ENCODE peak calls at places on chromosomes 7 and 10, in ten cellular contexts. One of them, this sample, is unnamed.

GRCh38 chr10:122555431-122555830 is 5.1 kb upstream of the DMBT1 start:
- DNase-seq in prostate gland: no peak
- DNase-seq in ovary: no peak
- DNase-seq in cardiac muscle cell: no peak
- DNase-seq in AG04450: no peak
- DNase-seq in IMR-90: no peak
- DNase-seq in fibroblast of lung: no peak
- DNase-seq in AG09309: no peak
- DNase-seq in fibroblast of pulmonary artery: no peak
- DNase-seq in cardiac fibroblast: no peak
- DNase-seq in this sample: no peak

GRCh38 chr7:138943061-138943460 is 38.1 kb downstream of the KIAA1549 start:
- DNase-seq in prostate gland: no peak
- DNase-seq in ovary: no peak
- DNase-seq in cardiac muscle cell: no peak
- DNase-seq in AG04450: no peak
- DNase-seq in IMR-90: no peak
- DNase-seq in fibroblast of lung: no peak
- DNase-seq in AG09309: no peak
- DNase-seq in fibroblast of pulmonary artery: no peak
- DNase-seq in cardiac fibroblast: no peak
- DNase-seq in this sample: no peak

GRCh38 chr10:78746178-78746763 is 322.5 kb upstream of the ZMIZ1 start:
- DNase-seq in prostate gland: no peak
- DNase-seq in ovary: no peak
- DNase-seq in cardiac muscle cell: no peak
- DNase-seq in AG04450: no peak
- DNase-seq in IMR-90: no peak
- DNase-seq in fibroblast of lung: no peak
- DNase-seq in AG09309: no peak
- DNase-seq in fibroblast of pulmonary artery: no peak
- DNase-seq in cardiac fibroblast: no peak
- DNase-seq in this sample: no peak

GRCh38 chr7:119514326-119514725 is 758.6 kb upstream of the KCND2 start:
- DNase-seq in prostate gland: no peak
- DNase-seq in ovary: no peak
- DNase-seq in cardiac muscle cell: no peak
- DNase-seq in AG04450: no peak
- DNase-seq in IMR-90: no peak
- DNase-seq in fibroblast of lung: no peak
- DNase-seq in AG09309: no peak
- DNase-seq in fibroblast of pulmonary artery: peak; percentile 11
- DNase-seq in cardiac fibroblast: no peak
- DNase-seq in this sample: no peak

GRCh38 chr7:151673216-151673615 is 153.5 kb upstream of the RHEB start:
- DNase-seq in prostate gland: no peak
- DNase-seq in ovary: no peak
- DNase-seq in cardiac muscle cell: no peak
- DNase-seq in AG04450: no peak
- DNase-seq in IMR-90: no peak
- DNase-seq in fibroblast of lung: no peak
- DNase-seq in AG09309: no peak
- DNase-seq in fibroblast of pulmonary artery: no peak
- DNase-seq in cardiac fibroblast: no peak
- DNase-seq in this sample: no peak

GRCh38 chr10:43238462-43238861 is 28.4 kb downstream of the RASGEF1A start:
- DNase-seq in prostate gland: no peak
- DNase-seq in ovary: no peak
- DNase-seq in cardiac muscle cell: no peak
- DNase-seq in AG04450: no peak
- DNase-seq in IMR-90: no peak
- DNase-seq in fibroblast of lung: no peak
- DNase-seq in AG09309: no peak
- DNase-seq in fibroblast of pulmonary artery: no peak
- DNase-seq in cardiac fibroblast: no peak
- DNase-seq in this sample: no peak

GRCh38 chr7:124257638-124258308 is 224.9 kb upstream of the TMEM229A start:
- DNase-seq in prostate gland: no peak
- DNase-seq in ovary: no peak
- DNase-seq in cardiac muscle cell: no peak
- DNase-seq in AG04450: no peak
- DNase-seq in IMR-90: peak; percentile 37
- DNase-seq in fibroblast of lung: no peak
- DNase-seq in AG09309: no peak
- DNase-seq in fibroblast of pulmonary artery: no peak
- DNase-seq in cardiac fibroblast: no peak
- DNase-seq in this sample: no peak

GRCh38 chr10:126783806-126784205 is 113.3 kb upstream of the C10orf90 start:
- DNase-seq in prostate gland: no peak
- DNase-seq in ovary: no peak
- DNase-seq in cardiac muscle cell: no peak
- DNase-seq in AG04450: no peak
- DNase-seq in IMR-90: no peak
- DNase-seq in fibroblast of lung: peak; percentile 3
- DNase-seq in AG09309: no peak
- DNase-seq in fibroblast of pulmonary artery: no peak
- DNase-seq in cardiac fibroblast: no peak
- DNase-seq in this sample: no peak

GRCh38 chr10:132185601-132186487 is 904 bp upstream of the DPYSL4 start:
- DNase-seq in prostate gland: peak; percentile 44
- DNase-seq in ovary: peak; percentile 70
- DNase-seq in cardiac muscle cell: peak; percentile 49
- DNase-seq in AG04450: no peak
- DNase-seq in IMR-90: peak; percentile 12
- DNase-seq in fibroblast of lung: peak; percentile 20
- DNase-seq in AG09309: no peak
- DNase-seq in fibroblast of pulmonary artery: peak; percentile 40
- DNase-seq in cardiac fibroblast: peak; percentile 32
- DNase-seq in this sample: no peak

GRCh38 chr7:53121374-53121773 is 85.9 kb downstream of the POM121L12 start:
- DNase-seq in prostate gland: no peak
- DNase-seq in ovary: no peak
- DNase-seq in cardiac muscle cell: no peak
- DNase-seq in AG04450: no peak
- DNase-seq in IMR-90: no peak
- DNase-seq in fibroblast of lung: peak; percentile 7
- DNase-seq in AG09309: no peak
- DNase-seq in fibroblast of pulmonary artery: no peak
- DNase-seq in cardiac fibroblast: no peak
- DNase-seq in this sample: no peak

DNA sequence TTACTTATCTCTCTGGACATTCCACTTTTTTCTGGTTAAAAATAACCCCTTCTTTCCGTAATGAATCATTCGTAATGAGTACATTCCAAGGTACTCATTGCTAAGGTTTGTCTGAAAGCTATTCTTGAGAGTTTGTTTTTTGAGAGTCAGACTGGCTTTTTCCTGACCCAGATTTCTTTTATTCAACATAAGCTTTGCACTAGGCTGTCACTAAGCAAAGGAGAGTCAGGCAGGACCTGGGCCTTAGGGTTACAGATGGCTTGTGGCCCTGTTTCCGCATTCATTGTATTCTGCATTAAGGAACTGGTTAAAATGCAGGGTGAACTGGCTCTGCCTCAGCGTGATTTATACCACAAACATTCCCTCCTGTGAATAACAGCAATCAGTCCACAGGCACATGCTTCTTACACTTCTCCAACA is 84.1 kb downstream of the POM121L12 start:
- DNase-seq in prostate gland: no peak
- DNase-seq in ovary: no peak
- DNase-seq in cardiac muscle cell: no peak
- DNase-seq in AG04450: no peak
- DNase-seq in IMR-90: no peak
- DNase-seq in fibroblast of lung: peak; percentile 75
- DNase-seq in AG09309: no peak
- DNase-seq in fibroblast of pulmonary artery: peak; percentile 0
- DNase-seq in cardiac fibroblast: no peak
- DNase-seq in this sample: no peak
- H3K4me3 ChIP-seq in prostate gland: no peak overlapping the region
- H3K4me3 ChIP-seq in ovary: no peak overlapping the region
- H3K4me3 ChIP-seq in cardiac muscle cell: no peak overlapping the region
- H3K4me3 ChIP-seq in AG04450: no peak overlapping the region
- H3K4me3 ChIP-seq in IMR-90: no peak overlapping the region
- H3K4me3 ChIP-seq in fibroblast of lung: no peak overlapping the region
- H3K4me3 ChIP-seq in AG09309: no peak overlapping the region
- H3K4me3 ChIP-seq in fibroblast of pulmonary artery: no peak overlapping the region
- H3K4me3 ChIP-seq in cardiac fibroblast: no peak overlapping the region
- H3K4me3 ChIP-seq in this sample: no peak overlapping the region

DNA sequence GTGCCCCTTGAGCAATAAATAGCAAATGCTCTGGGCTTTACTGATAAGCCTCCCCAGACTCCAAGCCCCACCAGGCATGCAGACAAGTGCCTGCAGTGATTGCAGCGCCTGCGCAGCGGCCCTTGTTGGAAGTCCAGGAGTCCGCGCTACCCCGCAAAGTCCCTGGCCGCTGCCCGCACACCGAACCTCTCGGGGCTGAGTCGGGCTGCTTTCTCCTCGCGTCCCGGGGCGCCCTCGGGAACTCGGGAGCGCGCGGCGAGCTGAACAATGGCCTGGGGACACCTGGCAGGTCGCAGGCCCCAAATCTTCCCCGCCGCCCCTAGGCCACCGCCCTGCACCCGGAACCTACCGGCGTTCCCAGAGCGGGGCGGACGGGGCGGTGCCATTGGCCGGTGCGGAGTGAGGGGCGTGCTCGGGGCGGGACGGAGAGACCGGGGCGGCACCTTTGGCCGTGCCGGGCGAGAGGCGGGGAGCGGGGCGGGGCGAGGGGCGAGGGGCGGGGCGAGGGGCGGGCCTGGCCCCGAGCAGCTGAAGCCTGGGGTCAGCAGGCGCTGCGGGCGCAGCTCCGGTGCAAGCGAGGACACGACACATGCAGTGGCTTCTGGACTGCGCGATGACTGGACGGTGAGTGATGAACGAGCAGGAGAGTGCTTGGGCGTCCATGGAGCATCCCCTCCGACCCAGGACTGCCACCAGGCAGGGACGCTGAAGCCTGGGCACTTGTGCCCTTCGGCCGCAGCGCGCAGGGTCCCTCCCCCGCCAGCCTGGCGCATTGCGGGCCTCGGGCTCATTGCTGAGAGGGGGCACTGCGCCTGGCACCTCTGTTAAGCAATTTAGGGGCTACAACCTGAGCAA is at the start of gene RASSF4:
- DNase-seq in prostate gland: peak; percentile 89
- DNase-seq in ovary: peak; percentile 94
- DNase-seq in cardiac muscle cell: peak; percentile 87
- DNase-seq in AG04450: peak; percentile 34
- DNase-seq in IMR-90: peak; percentile 74
- DNase-seq in fibroblast of lung: peak; percentile 81
- DNase-seq in AG09309: no peak
- DNase-seq in fibroblast of pulmonary artery: peak; percentile 77
- DNase-seq in cardiac fibroblast: peak; percentile 83
- DNase-seq in this sample: peak; percentile 90
- TF ChIP-seq CTCF in prostate gland: no peak
- TF ChIP-seq CTCF in ovary: no peak
- TF ChIP-seq CTCF in cardiac muscle cell: no peak
- TF ChIP-seq CTCF in AG04450: no peak
- TF ChIP-seq CTCF in IMR-90: no peak
- TF ChIP-seq CTCF in fibroblast of lung: no peak
- TF ChIP-seq CTCF in AG09309: no peak
- TF ChIP-seq CTCF in fibroblast of pulmonary artery: no peak
- TF ChIP-seq CTCF in cardiac fibroblast: no peak
- TF ChIP-seq CTCF in this sample: no peak

GRCh38 chr7:114856625-114857024 is 65.3 kb upstream of the MDFIC start:
- DNase-seq in prostate gland: no peak
- DNase-seq in ovary: no peak
- DNase-seq in cardiac muscle cell: peak; percentile 25
- DNase-seq in AG04450: no peak
- DNase-seq in IMR-90: peak; percentile 10
- DNase-seq in fibroblast of lung: no peak
- DNase-seq in AG09309: no peak
- DNase-seq in fibroblast of pulmonary artery: peak; percentile 35
- DNase-seq in cardiac fibroblast: peak; percentile 24
- DNase-seq in this sample: no peak
- H3K4me3 ChIP-seq in prostate gland: no peak overlapping the region
- H3K4me3 ChIP-seq in ovary: no peak overlapping the region
- H3K4me3 ChIP-seq in cardiac muscle cell: no peak overlapping the region
- H3K4me3 ChIP-seq in AG04450: no peak overlapping the region
- H3K4me3 ChIP-seq in IMR-90: no peak overlapping the region
- H3K4me3 ChIP-seq in fibroblast of lung: no peak overlapping the region
- H3K4me3 ChIP-seq in AG09309: no peak overlapping the region
- H3K4me3 ChIP-seq in fibroblast of pulmonary artery: no peak overlapping the region
- H3K4me3 ChIP-seq in cardiac fibroblast: no peak overlapping the region
- H3K4me3 ChIP-seq in this sample: no peak overlapping the region

GRCh38 chr7:137728426-137728825 is 118.3 kb downstream of the DGKI start:
- DNase-seq in prostate gland: no peak
- DNase-seq in ovary: no peak
- DNase-seq in cardiac muscle cell: no peak
- DNase-seq in AG04450: no peak
- DNase-seq in IMR-90: no peak
- DNase-seq in fibroblast of lung: no peak
- DNase-seq in AG09309: no peak
- DNase-seq in fibroblast of pulmonary artery: no peak
- DNase-seq in cardiac fibroblast: no peak
- DNase-seq in this sample: no peak
- TF ChIP-seq CTCF in prostate gland: no peak
- TF ChIP-seq CTCF in ovary: no peak
- TF ChIP-seq CTCF in cardiac muscle cell: no peak
- TF ChIP-seq CTCF in AG04450: no peak
- TF ChIP-seq CTCF in IMR-90: no peak
- TF ChIP-seq CTCF in fibroblast of lung: no peak
- TF ChIP-seq CTCF in AG09309: no peak
- TF ChIP-seq CTCF in fibroblast of pulmonary artery: no peak
- TF ChIP-seq CTCF in cardiac fibroblast: no peak
- TF ChIP-seq CTCF in this sample: no peak

GRCh38 chr7:148856035-148856881 is 27.8 kb downstream of the EZH2 start:
- DNase-seq in prostate gland: peak; percentile 14
- DNase-seq in ovary: no peak
- DNase-seq in cardiac muscle cell: peak; percentile 45
- DNase-seq in AG04450: no peak
- DNase-seq in IMR-90: peak; percentile 28
- DNase-seq in fibroblast of lung: no peak
- DNase-seq in AG09309: no peak
- DNase-seq in fibroblast of pulmonary artery: peak; percentile 47
- DNase-seq in cardiac fibroblast: peak; percentile 46
- DNase-seq in this sample: no peak
- H3K4me3 ChIP-seq in prostate gland: no peak overlapping the region
- H3K4me3 ChIP-seq in ovary: no peak overlapping the region
- H3K4me3 ChIP-seq in cardiac muscle cell: no peak overlapping the region
- H3K4me3 ChIP-seq in AG04450: peak overlapping the region; percentile 23
- H3K4me3 ChIP-seq in IMR-90: no peak overlapping the region
- H3K4me3 ChIP-seq in fibroblast of lung: no peak overlapping the region
- H3K4me3 ChIP-seq in AG09309: peak overlapping the region; percentile 57
- H3K4me3 ChIP-seq in fibroblast of pulmonary artery: peak overlapping the region; percentile 6
- H3K4me3 ChIP-seq in cardiac fibroblast: peak overlapping the region; percentile 37
- H3K4me3 ChIP-seq in this sample: no peak overlapping the region

GRCh38 chr10:26728957-26729356 is 31.5 kb downstream of the PDSS1 start:
- DNase-seq in prostate gland: no peak
- DNase-seq in ovary: no peak
- DNase-seq in cardiac muscle cell: no peak
- DNase-seq in AG04450: no peak
- DNase-seq in IMR-90: no peak
- DNase-seq in fibroblast of lung: no peak
- DNase-seq in AG09309: no peak
- DNase-seq in fibroblast of pulmonary artery: no peak
- DNase-seq in cardiac fibroblast: no peak
- DNase-seq in this sample: no peak
- TF ChIP-seq CTCF in prostate gland: no peak
- TF ChIP-seq CTCF in ovary: no peak
- TF ChIP-seq CTCF in cardiac muscle cell: no peak
- TF ChIP-seq CTCF in AG04450: no peak
- TF ChIP-seq CTCF in IMR-90: peak; percentile 14
- TF ChIP-seq CTCF in fibroblast of lung: no peak
- TF ChIP-seq CTCF in AG09309: peak; percentile 4
- TF ChIP-seq CTCF in fibroblast of pulmonary artery: no peak
- TF ChIP-seq CTCF in cardiac fibroblast: peak; percentile 6
- TF ChIP-seq CTCF in this sample: peak; percentile 31

DNA sequence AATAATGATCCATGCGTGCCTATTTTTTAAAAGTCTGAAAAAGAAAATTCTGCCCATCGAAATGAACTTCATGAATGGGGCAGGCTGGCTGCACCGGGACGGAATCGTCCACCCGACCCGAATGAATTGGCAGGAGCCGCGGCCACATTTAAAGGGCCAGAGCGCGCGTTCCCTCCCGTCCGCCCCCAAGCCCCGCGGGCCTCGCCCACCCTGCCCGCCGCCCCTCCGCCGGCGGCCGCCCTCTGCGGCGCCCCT is 318 bp upstream of the GATA3 start:
- DNase-seq in prostate gland: peak; percentile 51
- DNase-seq in ovary: no peak
- DNase-seq in cardiac muscle cell: peak; percentile 67
- DNase-seq in AG04450: no peak
- DNase-seq in IMR-90: no peak
- DNase-seq in fibroblast of lung: peak; percentile 48
- DNase-seq in AG09309: no peak
- DNase-seq in fibroblast of pulmonary artery: peak; percentile 50
- DNase-seq in cardiac fibroblast: peak; percentile 44
- DNase-seq in this sample: no peak
- H3K4me3 ChIP-seq in prostate gland: peak overlapping the region; percentile 47
- H3K4me3 ChIP-seq in ovary: peak overlapping the region; percentile 32
- H3K4me3 ChIP-seq in cardiac muscle cell: peak overlapping the region; percentile 59
- H3K4me3 ChIP-seq in AG04450: peak overlapping the region; percentile 60
- H3K4me3 ChIP-seq in IMR-90: peak overlapping the region; percentile 52
- H3K4me3 ChIP-seq in fibroblast of lung: peak overlapping the region; percentile 31
- H3K4me3 ChIP-seq in AG09309: peak overlapping the region; percentile 51
- H3K4me3 ChIP-seq in fibroblast of pulmonary artery: peak overlapping the region; percentile 62
- H3K4me3 ChIP-seq in cardiac fibroblast: peak overlapping the region; percentile 67
- H3K4me3 ChIP-seq in this sample: peak overlapping the region; percentile 76